ENCODE peak calls at places on chromosomes 13 and 19, in five cellular contexts. One of them, this sample, is unnamed.

GRCh38 chr19:49712397-49712859 is 21.5 kb downstream of the CPT1C start:
- DNase-seq in left lobe of liver: no peak
- DNase-seq in Daoy: peak; percentile 89
- DNase-seq in A172: peak; percentile 85
- DNase-seq in D341Med: peak; percentile 76
- DNase-seq in this sample: no peak

GRCh38 chr13:38674208-38674607 is 12.7 kb upstream of the FREM2 start:
- DNase-seq in D341Med: no peak
- DNase-seq in A172: no peak
- DNase-seq in left lobe of liver: no peak
- DNase-seq in Daoy: no peak
- DNase-seq in this sample: no peak

GRCh38 chr19:789473-790052 is 7.7 kb upstream of the PTBP1 start:
- DNase-seq in D341Med: no peak
- DNase-seq in A172: no peak
- DNase-seq in Daoy: peak; percentile 29
- DNase-seq in left lobe of liver: no peak
- DNase-seq in this sample: no peak

GRCh38 chr13:112587767-112588489 is at the start of gene TUBGCP3:
- DNase-seq in D341Med: peak; percentile 95
- DNase-seq in left lobe of liver: peak; percentile 86
- DNase-seq in A172: peak; percentile 64
- DNase-seq in Daoy: peak; percentile 82
- DNase-seq in this sample: peak; percentile 62

GRCh38 chr19:44476559-44477408 is 23.5 kb downstream of the ZNF180 start:
- DNase-seq in Daoy: no peak
- DNase-seq in A172: peak; percentile 19
- DNase-seq in left lobe of liver: no peak
- DNase-seq in D341Med: no peak
- DNase-seq in this sample: peak; percentile 1

GRCh38 chr19:17681505-17682125 is 6.5 kb downstream of the UNC13A start:
- DNase-seq in left lobe of liver: no peak
- DNase-seq in A172: peak; percentile 55
- DNase-seq in D341Med: no peak
- DNase-seq in Daoy: peak; percentile 76
- DNase-seq in this sample: no peak

GRCh38 chr13:73110814-73111213 is 52.0 kb downstream of the KLF5 start:
- DNase-seq in D341Med: no peak
- DNase-seq in Daoy: no peak
- DNase-seq in A172: no peak
- DNase-seq in left lobe of liver: no peak
- DNase-seq in this sample: no peak

GRCh38 chr19:17847538-17848366 is at the start of gene JAK3:
- DNase-seq in left lobe of liver: peak; percentile 58
- DNase-seq in Daoy: peak; percentile 63
- DNase-seq in A172: no peak
- DNase-seq in D341Med: no peak
- DNase-seq in this sample: no peak

GRCh38 chr19:35671818-35672217 is 5.5 kb downstream of the UPK1A start:
- DNase-seq in A172: peak; percentile 11
- DNase-seq in D341Med: no peak
- DNase-seq in left lobe of liver: no peak
- DNase-seq in Daoy: no peak
- DNase-seq in this sample: no peak

GRCh38 chr13:110457361-110457760 is 104.2 kb downstream of the RAB20 start:
- DNase-seq in Daoy: no peak
- DNase-seq in A172: no peak
- DNase-seq in D341Med: no peak
- DNase-seq in left lobe of liver: no peak
- DNase-seq in this sample: no peak

GRCh38 chr13:22848539-22849052 is 332.2 kb upstream of the SGCG start:
- DNase-seq in D341Med: peak; percentile 24
- DNase-seq in left lobe of liver: peak; percentile 68
- DNase-seq in Daoy: peak; percentile 84
- DNase-seq in A172: no peak
- DNase-seq in this sample: peak; percentile 30

GRCh38 chr13:47337781-47338507 is 441.1 kb upstream of the HTR2A start:
- DNase-seq in D341Med: no peak
- DNase-seq in left lobe of liver: no peak
- DNase-seq in Daoy: peak; percentile 29
- DNase-seq in A172: peak; percentile 29
- DNase-seq in this sample: no peak

GRCh38 chr13:22648325-22648758 is 532.4 kb upstream of the SGCG start:
- DNase-seq in D341Med: no peak
- DNase-seq in left lobe of liver: no peak
- DNase-seq in Daoy: peak; percentile 65
- DNase-seq in A172: no peak
- DNase-seq in this sample: no peak

GRCh38 chr13:32115069-32115468 is 83.5 kb downstream of the FRY start:
- DNase-seq in Daoy: no peak
- DNase-seq in A172: no peak
- DNase-seq in left lobe of liver: no peak
- DNase-seq in D341Med: no peak
- DNase-seq in this sample: no peak

GRCh38 chr19:53621885-53622710 is 9.7 kb upstream of the DPRX start:
- DNase-seq in D341Med: no peak
- DNase-seq in left lobe of liver: no peak
- DNase-seq in Daoy: peak; percentile 37
- DNase-seq in A172: peak; percentile 60
- DNase-seq in this sample: no peak

GRCh38 chr19:39307233-39307821 is 11.1 kb downstream of the IFNL1 start:
- DNase-seq in Daoy: no peak
- DNase-seq in D341Med: no peak
- DNase-seq in A172: no peak
- DNase-seq in left lobe of liver: no peak
- DNase-seq in this sample: no peak

GRCh38 chr19:36140289-36141038 is 598 bp downstream of the CAPNS1 start:
- DNase-seq in left lobe of liver: peak; percentile 59
- DNase-seq in Daoy: peak; percentile 79
- DNase-seq in A172: peak; percentile 53
- DNase-seq in D341Med: peak; percentile 75
- DNase-seq in this sample: peak; percentile 38